ENCODE peak calls at places on chromosomes 3 and 15, in five cellular contexts. One of them, this sample, is unnamed.

GRCh38 chr3:188233320-188233719 is 79.4 kb downstream of the LPP start:
- DNase-seq in heart left ventricle: no peak
- DNase-seq in neural crest cell: no peak
- DNase-seq in activated naive CD4-positive, alpha-beta T cell: no peak
- DNase-seq in stimulated activated CD4-positive, alpha-beta T cell treated with anti-CD3 and anti-CD28 coated beads, Interleukin-4, amount 100 ng/mL, for 1 hour: no peak
- DNase-seq in this sample: peak; percentile 52

GRCh38 chr3:45942051-45942825 is 1.0 kb upstream of the CXCR6 start:
- DNase-seq in stimulated activated CD4-positive, alpha-beta T cell treated with anti-CD3 and anti-CD28 coated beads, Interleukin-4, amount 100 ng/mL, for 1 hour: no peak
- DNase-seq in neural crest cell: no peak
- DNase-seq in activated naive CD4-positive, alpha-beta T cell: no peak
- DNase-seq in heart left ventricle: no peak
- DNase-seq in this sample: peak; percentile 16

GRCh38 chr15:99507016-99507731 is 58.6 kb upstream of the MEF2A start:
- DNase-seq in heart left ventricle: peak; percentile 82
- DNase-seq in neural crest cell: no peak
- DNase-seq in activated naive CD4-positive, alpha-beta T cell: no peak
- DNase-seq in stimulated activated CD4-positive, alpha-beta T cell treated with anti-CD3 and anti-CD28 coated beads, Interleukin-4, amount 100 ng/mL, for 1 hour: no peak
- DNase-seq in this sample: no peak

GRCh38 chr15:42324308-42324707 is 35.0 kb upstream of the CAPN3 start:
- DNase-seq in activated naive CD4-positive, alpha-beta T cell: no peak
- DNase-seq in stimulated activated CD4-positive, alpha-beta T cell treated with anti-CD3 and anti-CD28 coated beads, Interleukin-4, amount 100 ng/mL, for 1 hour: no peak
- DNase-seq in heart left ventricle: no peak
- DNase-seq in neural crest cell: no peak
- DNase-seq in this sample: peak; percentile 77

GRCh38 chr3:37621771-37622170 is 239.9 kb upstream of the CTDSPL start:
- DNase-seq in heart left ventricle: no peak
- DNase-seq in stimulated activated CD4-positive, alpha-beta T cell treated with anti-CD3 and anti-CD28 coated beads, Interleukin-4, amount 100 ng/mL, for 1 hour: no peak
- DNase-seq in activated naive CD4-positive, alpha-beta T cell: no peak
- DNase-seq in neural crest cell: no peak
- DNase-seq in this sample: no peak

GRCh38 chr3:179330438-179330837 is 7.6 kb downstream of the ZNF639 start:
- DNase-seq in neural crest cell: no peak
- DNase-seq in stimulated activated CD4-positive, alpha-beta T cell treated with anti-CD3 and anti-CD28 coated beads, Interleukin-4, amount 100 ng/mL, for 1 hour: no peak
- DNase-seq in heart left ventricle: no peak
- DNase-seq in activated naive CD4-positive, alpha-beta T cell: no peak
- DNase-seq in this sample: no peak

GRCh38 chr15:45203182-45203581 is 15.4 kb upstream of the SHF start:
- DNase-seq in activated naive CD4-positive, alpha-beta T cell: no peak
- DNase-seq in stimulated activated CD4-positive, alpha-beta T cell treated with anti-CD3 and anti-CD28 coated beads, Interleukin-4, amount 100 ng/mL, for 1 hour: no peak
- DNase-seq in heart left ventricle: no peak
- DNase-seq in neural crest cell: no peak
- DNase-seq in this sample: no peak

GRCh38 chr3:175222356-175222755 is 363.2 kb downstream of the NAALADL2 start:
- DNase-seq in neural crest cell: no peak
- DNase-seq in heart left ventricle: no peak
- DNase-seq in activated naive CD4-positive, alpha-beta T cell: no peak
- DNase-seq in stimulated activated CD4-positive, alpha-beta T cell treated with anti-CD3 and anti-CD28 coated beads, Interleukin-4, amount 100 ng/mL, for 1 hour: no peak
- DNase-seq in this sample: no peak

GRCh38 chr15:69929905-69930630 is 167.6 kb downstream of the TLE3 start:
- DNase-seq in heart left ventricle: no peak
- DNase-seq in neural crest cell: no peak
- DNase-seq in stimulated activated CD4-positive, alpha-beta T cell treated with anti-CD3 and anti-CD28 coated beads, Interleukin-4, amount 100 ng/mL, for 1 hour: no peak
- DNase-seq in activated naive CD4-positive, alpha-beta T cell: no peak
- DNase-seq in this sample: no peak

GRCh38 chr3:195154793-195155535 is 116.0 kb downstream of the XXYLT1 start:
- DNase-seq in activated naive CD4-positive, alpha-beta T cell: no peak
- DNase-seq in stimulated activated CD4-positive, alpha-beta T cell treated with anti-CD3 and anti-CD28 coated beads, Interleukin-4, amount 100 ng/mL, for 1 hour: no peak
- DNase-seq in heart left ventricle: peak; percentile 91
- DNase-seq in neural crest cell: no peak
- DNase-seq in this sample: peak; percentile 88

GRCh38 chr15:72554471-72555425 is 80.6 kb downstream of the ARIH1 start:
- DNase-seq in neural crest cell: no peak
- DNase-seq in activated naive CD4-positive, alpha-beta T cell: no peak
- DNase-seq in stimulated activated CD4-positive, alpha-beta T cell treated with anti-CD3 and anti-CD28 coated beads, Interleukin-4, amount 100 ng/mL, for 1 hour: peak; percentile 24
- DNase-seq in heart left ventricle: no peak
- DNase-seq in this sample: peak; percentile 36

GRCh38 chr15:29083161-29083560 is 186.5 kb downstream of the NSMCE3 start:
- DNase-seq in heart left ventricle: no peak
- DNase-seq in activated naive CD4-positive, alpha-beta T cell: no peak
- DNase-seq in stimulated activated CD4-positive, alpha-beta T cell treated with anti-CD3 and anti-CD28 coated beads, Interleukin-4, amount 100 ng/mL, for 1 hour: no peak
- DNase-seq in neural crest cell: no peak
- DNase-seq in this sample: no peak

GRCh38 chr3:182005683-182006082 is 294.0 kb downstream of the SOX2 start:
- DNase-seq in heart left ventricle: no peak
- DNase-seq in neural crest cell: no peak
- DNase-seq in activated naive CD4-positive, alpha-beta T cell: no peak
- DNase-seq in stimulated activated CD4-positive, alpha-beta T cell treated with anti-CD3 and anti-CD28 coated beads, Interleukin-4, amount 100 ng/mL, for 1 hour: no peak
- DNase-seq in this sample: no peak

GRCh38 chr3:12752803-12753202 is 6.3 kb downstream of the TMEM40 start:
- DNase-seq in heart left ventricle: no peak
- DNase-seq in neural crest cell: no peak
- DNase-seq in activated naive CD4-positive, alpha-beta T cell: no peak
- DNase-seq in stimulated activated CD4-positive, alpha-beta T cell treated with anti-CD3 and anti-CD28 coated beads, Interleukin-4, amount 100 ng/mL, for 1 hour: no peak
- DNase-seq in this sample: peak; percentile 75

GRCh38 chr15:101123222-101123910 is 128.5 kb downstream of the CHSY1 start:
- DNase-seq in activated naive CD4-positive, alpha-beta T cell: no peak
- DNase-seq in heart left ventricle: no peak
- DNase-seq in stimulated activated CD4-positive, alpha-beta T cell treated with anti-CD3 and anti-CD28 coated beads, Interleukin-4, amount 100 ng/mL, for 1 hour: no peak
- DNase-seq in neural crest cell: no peak
- DNase-seq in this sample: no peak

This sample was measured in PC-3.